ENCODE peak calls at places on chromosomes 12 and 14, in five cellular contexts. M is retina; Q is ecto neural progenitor cell; J is stimulated activated naive B cell treated with anti-CD40 and anti-IgM and Interleukin-4, amounts not matched to agents 10 μg/mL and 1 μg/mL and 100 μg/mL, for 72 hours; H is RCC 7860. G is an unnamed sample.
A peak's percentile ranks its signal among the peaks of the same experiment; 100 is the strongest.

GRCh38 chr14:105153331-105153731 is 15.2 kb downstream of the JAG2 start:
- DNase-seq in M (no peak), Q (no peak), H (no peak), J (no peak), G (no peak)

GRCh38 chr12:116594325-116595038 is 35.3 kb downstream of the MAP1LC3B2 start:
- DNase-seq in M (no peak), Q (no peak), J (peak; percentile 70), H (no peak), G (no peak)

GRCh38 chr12:109706747-109707469 is 6.7 kb upstream of the FAM222A start:
- DNase-seq in H (no peak), J (no peak), Q (peak; percentile 83), M (peak; percentile 76), G (no peak)

GRCh38 chr14:99727096-99727870 is 43.2 kb downstream of the CYP46A1 start:
- DNase-seq in M (no peak), J (no peak), H (no peak), Q (peak; percentile 42), G (no peak)

GRCh38 chr12:75000120-75000519 is 209.5 kb downstream of the KCNC2 start:
- DNase-seq in M (no peak), H (no peak), J (no peak), Q (no peak), G (no peak)

GRCh38 chr12:127145929-127146789 is 1120.8 kb upstream of the TMEM132C start:
- DNase-seq in M (peak; percentile 95), Q (peak; percentile 55), J (no peak), H (no peak), G (peak; percentile 92)

GRCh38 chr12:75766263-75767160 is 255.1 kb upstream of the KRR1 start:
- DNase-seq in Q (no peak), H (peak; percentile 93), M (no peak), J (no peak), G (peak; percentile 88)

GRCh38 chr12:66405395-66405794 is 103.1 kb downstream of the HELB start:
- DNase-seq in H (no peak), Q (no peak), J (no peak), M (no peak), G (peak; percentile 65)

GRCh38 chr12:128891856-128892255 is 38.6 kb downstream of the GLT1D1 start:
- DNase-seq in M (no peak), J (no peak), H (no peak), Q (no peak), G (no peak)

GRCh38 chr14:52227559-52228222 is 39.8 kb upstream of the PTGDR start:
- DNase-seq in M (no peak), Q (no peak), H (no peak), J (no peak), G (no peak)